ENCODE peak calls at places on chromosome 13, in nine cellular contexts. One of them, this sample, is unnamed.

GRCh38 chr13:84543976-84544375 is 661.7 kb upstream of the SLITRK1 start:
- DNase-seq in hippocampal formation: no peak
- DNase-seq in anterior cingulate cortex: no peak
- DNase-seq in head of caudate nucleus: no peak
- DNase-seq in posterior cingulate gyrus: no peak
- DNase-seq in cardiac muscle cell: no peak
- DNase-seq in stimulated activated CD4-positive, alpha-beta T cell treated with anti-CD3 and anti-CD28 coated beads, Interleukin-15, amount 100 ng/mL, for 48 hours: no peak
- DNase-seq in EL: no peak
- DNase-seq in Daoy: no peak
- DNase-seq in this sample: no peak

GRCh38 chr13:31437975-31438374 is 238.2 kb downstream of the B3GLCT start:
- DNase-seq in cardiac muscle cell: no peak
- DNase-seq in Daoy: no peak
- DNase-seq in stimulated activated CD4-positive, alpha-beta T cell treated with anti-CD3 and anti-CD28 coated beads, Interleukin-15, amount 100 ng/mL, for 48 hours: no peak
- DNase-seq in hippocampal formation: no peak
- DNase-seq in anterior cingulate cortex: no peak
- DNase-seq in head of caudate nucleus: no peak
- DNase-seq in EL: peak
- DNase-seq in posterior cingulate gyrus: no peak
- DNase-seq in this sample: no peak

GRCh38 chr13:29676535-29676934 is 81.0 kb upstream of the SLC7A1 start:
- DNase-seq in posterior cingulate gyrus: no peak
- DNase-seq in EL: peak
- DNase-seq in anterior cingulate cortex: no peak
- DNase-seq in hippocampal formation: no peak
- DNase-seq in Daoy: no peak
- DNase-seq in stimulated activated CD4-positive, alpha-beta T cell treated with anti-CD3 and anti-CD28 coated beads, Interleukin-15, amount 100 ng/mL, for 48 hours: no peak
- DNase-seq in head of caudate nucleus: no peak
- DNase-seq in cardiac muscle cell: peak
- DNase-seq in this sample: no peak

GRCh38 chr13:51585696-51586095 is 1.4 kb downstream of the WDFY2 start:
- DNase-seq in stimulated activated CD4-positive, alpha-beta T cell treated with anti-CD3 and anti-CD28 coated beads, Interleukin-15, amount 100 ng/mL, for 48 hours: no peak
- DNase-seq in anterior cingulate cortex: no peak
- DNase-seq in hippocampal formation: no peak
- DNase-seq in EL: peak
- DNase-seq in Daoy: peak
- DNase-seq in posterior cingulate gyrus: no peak
- DNase-seq in head of caudate nucleus: no peak
- DNase-seq in cardiac muscle cell: no peak
- DNase-seq in this sample: no peak

GRCh38 chr13:110233682-110234280 is 73.2 kb downstream of the COL4A1 start:
- DNase-seq in anterior cingulate cortex: no peak
- DNase-seq in hippocampal formation: no peak
- DNase-seq in cardiac muscle cell: no peak
- DNase-seq in posterior cingulate gyrus: no peak
- DNase-seq in EL: no peak
- DNase-seq in head of caudate nucleus: no peak
- DNase-seq in stimulated activated CD4-positive, alpha-beta T cell treated with anti-CD3 and anti-CD28 coated beads, Interleukin-15, amount 100 ng/mL, for 48 hours: no peak
- DNase-seq in Daoy: no peak
- DNase-seq in this sample: no peak

GRCh38 chr13:89375839-89376238 is 1704.7 kb downstream of the SLITRK5 start:
- DNase-seq in cardiac muscle cell: no peak
- DNase-seq in hippocampal formation: no peak
- DNase-seq in stimulated activated CD4-positive, alpha-beta T cell treated with anti-CD3 and anti-CD28 coated beads, Interleukin-15, amount 100 ng/mL, for 48 hours: no peak
- DNase-seq in posterior cingulate gyrus: no peak
- DNase-seq in EL: no peak
- DNase-seq in head of caudate nucleus: no peak
- DNase-seq in anterior cingulate cortex: no peak
- DNase-seq in Daoy: no peak
- DNase-seq in this sample: no peak

GRCh38 chr13:27170521-27171243 is 929 bp downstream of the USP12 start:
- DNase-seq in EL: peak
- DNase-seq in head of caudate nucleus: peak
- DNase-seq in hippocampal formation: peak
- DNase-seq in Daoy: peak
- DNase-seq in stimulated activated CD4-positive, alpha-beta T cell treated with anti-CD3 and anti-CD28 coated beads, Interleukin-15, amount 100 ng/mL, for 48 hours: no peak
- DNase-seq in anterior cingulate cortex: peak
- DNase-seq in cardiac muscle cell: peak
- DNase-seq in posterior cingulate gyrus: peak
- DNase-seq in this sample: peak

GRCh38 chr13:109833940-109834339 is 47.6 kb upstream of the IRS2 start:
- DNase-seq in EL: no peak
- DNase-seq in stimulated activated CD4-positive, alpha-beta T cell treated with anti-CD3 and anti-CD28 coated beads, Interleukin-15, amount 100 ng/mL, for 48 hours: no peak
- DNase-seq in anterior cingulate cortex: no peak
- DNase-seq in head of caudate nucleus: no peak
- DNase-seq in hippocampal formation: no peak
- DNase-seq in cardiac muscle cell: no peak
- DNase-seq in Daoy: no peak
- DNase-seq in posterior cingulate gyrus: no peak
- DNase-seq in this sample: no peak

GRCh38 chr13:77981191-77981925 is 62.7 kb upstream of the EDNRB start:
- DNase-seq in anterior cingulate cortex: no peak
- DNase-seq in cardiac muscle cell: no peak
- DNase-seq in Daoy: no peak
- DNase-seq in stimulated activated CD4-positive, alpha-beta T cell treated with anti-CD3 and anti-CD28 coated beads, Interleukin-15, amount 100 ng/mL, for 48 hours: no peak
- DNase-seq in posterior cingulate gyrus: no peak
- DNase-seq in hippocampal formation: no peak
- DNase-seq in EL: peak
- DNase-seq in head of caudate nucleus: no peak
- DNase-seq in this sample: no peak

GRCh38 chr13:113122571-113123225 is at the start of gene F10:
- DNase-seq in anterior cingulate cortex: no peak
- DNase-seq in EL: peak
- DNase-seq in cardiac muscle cell: peak
- DNase-seq in hippocampal formation: no peak
- DNase-seq in posterior cingulate gyrus: peak
- DNase-seq in stimulated activated CD4-positive, alpha-beta T cell treated with anti-CD3 and anti-CD28 coated beads, Interleukin-15, amount 100 ng/mL, for 48 hours: no peak
- DNase-seq in Daoy: peak
- DNase-seq in head of caudate nucleus: peak
- DNase-seq in this sample: peak

GRCh38 chr13:78608705-78609463 is 5.5 kb upstream of the POU4F1 start:
- DNase-seq in hippocampal formation: no peak
- DNase-seq in head of caudate nucleus: no peak
- DNase-seq in stimulated activated CD4-positive, alpha-beta T cell treated with anti-CD3 and anti-CD28 coated beads, Interleukin-15, amount 100 ng/mL, for 48 hours: no peak
- DNase-seq in EL: no peak
- DNase-seq in posterior cingulate gyrus: peak
- DNase-seq in anterior cingulate cortex: no peak
- DNase-seq in cardiac muscle cell: no peak
- DNase-seq in Daoy: no peak
- DNase-seq in this sample: peak

GRCh38 chr13:32804673-32805260 is 211.5 kb upstream of the KL start:
- DNase-seq in Daoy: peak
- DNase-seq in stimulated activated CD4-positive, alpha-beta T cell treated with anti-CD3 and anti-CD28 coated beads, Interleukin-15, amount 100 ng/mL, for 48 hours: no peak
- DNase-seq in EL: peak
- DNase-seq in hippocampal formation: no peak
- DNase-seq in anterior cingulate cortex: no peak
- DNase-seq in head of caudate nucleus: no peak
- DNase-seq in cardiac muscle cell: no peak
- DNase-seq in posterior cingulate gyrus: no peak
- DNase-seq in this sample: no peak

GRCh38 chr13:33806470-33807248 is 11.3 kb upstream of the RFC3 start:
- DNase-seq in EL: no peak
- DNase-seq in hippocampal formation: no peak
- DNase-seq in stimulated activated CD4-positive, alpha-beta T cell treated with anti-CD3 and anti-CD28 coated beads, Interleukin-15, amount 100 ng/mL, for 48 hours: no peak
- DNase-seq in Daoy: no peak
- DNase-seq in anterior cingulate cortex: no peak
- DNase-seq in cardiac muscle cell: no peak
- DNase-seq in head of caudate nucleus: no peak
- DNase-seq in posterior cingulate gyrus: peak
- DNase-seq in this sample: no peak

This sample was measured in H7.